ENCODE peak calls at places on chromosomes 6 and 20, in eight cellular contexts. D, E, X, I, O, V, S and Y are unnamed samples.

GRCh38 chr20:58760881-58761280 is 68.3 kb downstream of the NPEPL1 start:
- DNase-seq in D (no peak), E (no peak), X (no peak), I (no peak), O (no peak), V (no peak), S (no peak), Y (no peak)

GRCh38 chr6:53691252-53691651 is 25.7 kb upstream of the KLHL31 start:
- DNase-seq in D (no peak), E (no peak), X (no peak), I (no peak), O (no peak), V (no peak), S (no peak), Y (no peak)

GRCh38 chr20:51176846-51177245 is 153.9 kb upstream of the KCNG1 start:
- DNase-seq in D (no peak), E (no peak), X (no peak), I (no peak), O (no peak), V (no peak), S (no peak), Y (no peak)

GRCh38 chr20:33927703-33928102 is 66.0 kb upstream of the RALY start:
- DNase-seq in D (no peak), E (no peak), X (no peak), I (no peak), O (no peak), V (no peak), S (no peak), Y (no peak)

GRCh38 chr20:62991196-62991807 is 15.5 kb downstream of the BHLHE23 start:
- DNase-seq in D (no peak), E (no peak), X (no peak), I (no peak), O (no peak), V (no peak), S (no peak), Y (no peak)

GRCh38 chr20:15396900-15397299 is 1059.5 kb upstream of the FLRT3 start:
- DNase-seq in D (no peak), E (no peak), X (no peak), I (no peak), O (no peak), V (no peak), S (no peak), Y (no peak)

GRCh38 chr6:161273356-161273751 is 507 bp downstream of the AGPAT4 start:
- DNase-seq in D (peak), E (no peak), X (no peak), I (no peak), O (no peak), V (peak), S (no peak), Y (no peak)

GRCh38 chr6:112086744-112087135 is 542 bp downstream of the TUBE1 start:
- DNase-seq in D (no peak), E (no peak), X (peak), I (peak), O (no peak), V (peak), S (no peak), Y (peak)

GRCh38 chr6:139117734-139118133 is 17.1 kb upstream of the HECA start:
- DNase-seq in D (no peak), E (no peak), X (no peak), I (no peak), O (no peak), V (no peak), S (no peak), Y (no peak)

GRCh38 chr20:6492396-6493055 is 275.0 kb upstream of the BMP2 start:
- DNase-seq in D (no peak), E (no peak), X (no peak), I (no peak), O (no peak), V (no peak), S (no peak), Y (peak)

GRCh38 chr6:42392871-42393270 is 58.9 kb downstream of the TRERF1 start:
- DNase-seq in D (no peak), E (no peak), X (no peak), I (no peak), O (no peak), V (no peak), S (no peak), Y (no peak)

GRCh38 chr20:34852298-34852697 is 20.4 kb downstream of the GGT7 start:
- DNase-seq in D (no peak), E (no peak), X (no peak), I (no peak), O (no peak), V (no peak), S (no peak), Y (no peak)

GRCh38 chr20:2984956-2985661 is 58.3 kb upstream of the GNRH2 start:
- DNase-seq in D (no peak), E (no peak), X (peak), I (peak), O (no peak), V (no peak), S (no peak), Y (no peak)

GRCh38 chr6:92577077-92577719 is 842.2 kb downstream of the EPHA7 start:
- DNase-seq in D (no peak), E (no peak), X (no peak), I (peak), O (no peak), V (no peak), S (peak), Y (no peak)

GRCh38 chr6:68427630-68428029 is 207.5 kb upstream of the ADGRB3 start:
- DNase-seq in D (no peak), E (no peak), X (no peak), I (peak), O (no peak), V (no peak), S (no peak), Y (no peak)

GRCh38 chr6:134495203-134495892 is 177.4 kb upstream of the SGK1 start:
- DNase-seq in D (no peak), E (no peak), X (no peak), I (peak), O (no peak), V (no peak), S (no peak), Y (no peak)

GRCh38 chr6:133512410-133513016 is 271.4 kb downstream of the EYA4 start:
- DNase-seq in D (peak), E (no peak), X (no peak), I (peak), O (no peak), V (peak), S (peak), Y (peak)

GRCh38 chr20:5886788-5887187 is 63.5 kb downstream of the TRMT6 start:
- DNase-seq in D (no peak), E (no peak), X (no peak), I (peak), O (no peak), V (no peak), S (no peak), Y (no peak)

GRCh38 chr6:48817714-48818113 is 645.3 kb downstream of the MMUT start:
- DNase-seq in D (no peak), E (no peak), X (no peak), I (peak), O (no peak), V (no peak), S (no peak), Y (no peak)

GRCh38 chr6:114284281-114284680 is 58.5 kb downstream of the HS3ST5 start:
- DNase-seq in D (no peak), E (no peak), X (no peak), I (peak), O (no peak), V (no peak), S (no peak), Y (no peak)

GRCh38 chr6:105550961-105551625 is 148.2 kb upstream of the PREP start:
- DNase-seq in D (no peak), E (no peak), X (no peak), I (no peak), O (no peak), V (no peak), S (no peak), Y (no peak)

GRCh38 chr20:19880256-19881079 is 122.4 kb downstream of the RIN2 start:
- DNase-seq in D (no peak), E (no peak), X (no peak), I (peak), O (no peak), V (peak), S (no peak), Y (peak)

GRCh38 chr6:108677357-108677756 is 116.6 kb downstream of the FOXO3 start:
- DNase-seq in D (no peak), E (no peak), X (peak), I (no peak), O (no peak), V (no peak), S (no peak), Y (no peak)

GRCh38 chr6:1965596-1966224 is 279.7 kb downstream of the GMDS start:
- DNase-seq in D (no peak), E (no peak), X (no peak), I (no peak), O (no peak), V (no peak), S (no peak), Y (no peak)

GRCh38 chr20:46652699-46653098 is 1.4 kb upstream of the SLC13A3 start:
- DNase-seq in D (no peak), E (no peak), X (no peak), I (peak), O (no peak), V (no peak), S (no peak), Y (no peak)

GRCh38 chr20:23189341-23189740 is 103.2 kb upstream of the CD93 start:
- DNase-seq in D (no peak), E (no peak), X (no peak), I (no peak), O (no peak), V (no peak), S (no peak), Y (no peak)

GRCh38 chr6:97411610-97412009 is 128.6 kb upstream of the MMS22L start:
- DNase-seq in D (no peak), E (no peak), X (no peak), I (no peak), O (no peak), V (no peak), S (no peak), Y (no peak)

GRCh38 chr6:43070028-43070632 is 6.0 kb upstream of the PTK7 start:
- DNase-seq in D (no peak), E (no peak), X (peak), I (peak), O (no peak), V (peak), S (no peak), Y (peak)

GRCh38 chr6:113842165-113842564 is 15.0 kb upstream of the MARCKS start:
- DNase-seq in D (no peak), E (no peak), X (no peak), I (no peak), O (no peak), V (no peak), S (no peak), Y (peak)

GRCh38 chr6:45187841-45188240 is 140.3 kb upstream of the RUNX2 start:
- DNase-seq in D (no peak), E (no peak), X (no peak), I (peak), O (no peak), V (no peak), S (no peak), Y (no peak)

GRCh38 chr6:130027948-130028347 is 9.6 kb downstream of the L3MBTL3 start:
- DNase-seq in D (no peak), E (no peak), X (no peak), I (no peak), O (no peak), V (no peak), S (no peak), Y (no peak)

GRCh38 chr6:127737009-127737486 is 160.1 kb downstream of the C6orf58 start:
- DNase-seq in D (no peak), E (peak), X (peak), I (peak), O (no peak), V (peak), S (no peak), Y (peak)

GRCh38 chr20:58718729-58719128 is 26.1 kb downstream of the NPEPL1 start:
- DNase-seq in D (no peak), E (peak), X (no peak), I (no peak), O (peak), V (no peak), S (peak), Y (no peak)

GRCh38 chr20:36613974-36614373 is 8.4 kb downstream of the RAB5IF start:
- DNase-seq in D (no peak), E (no peak), X (peak), I (peak), O (no peak), V (no peak), S (no peak), Y (peak)

GRCh38 chr6:98323605-98324004 is 510.8 kb upstream of the POU3F2 start:
- DNase-seq in D (no peak), E (no peak), X (no peak), I (no peak), O (no peak), V (no peak), S (no peak), Y (no peak)

GRCh38 chr6:151961809-151962208 is 154.3 kb downstream of the ESR1 start:
- DNase-seq in D (no peak), E (no peak), X (no peak), I (no peak), O (no peak), V (no peak), S (no peak), Y (no peak)

GRCh38 chr6:29501106-29501505 is 13.3 kb upstream of the MAS1L start:
- DNase-seq in D (no peak), E (no peak), X (no peak), I (no peak), O (peak), V (no peak), S (no peak), Y (no peak)

GRCh38 chr20:33125983-33126382 is 42.0 kb upstream of the BPIFA2 start:
- DNase-seq in D (no peak), E (no peak), X (no peak), I (no peak), O (no peak), V (no peak), S (no peak), Y (no peak)

GRCh38 chr6:35489995-35490791 is 6.7 kb downstream of the TEAD3 start:
- DNase-seq in D (peak), E (peak), X (no peak), I (no peak), O (no peak), V (no peak), S (peak), Y (no peak)